ENCODE peak calls at places on chromosomes 2 and 18, in ten cellular contexts. H is activated naive CD4-positive, alpha-beta T cell treated with Interleukin-2 at 50 U/mL for 16 hours; L is amygdala; W is KBM-7; X is NCI-H1092; C is NCI-H345; U is HTR-8/SVneo; Z is memory B cell; E is stimulated activated naive CD8-positive, alpha-beta T cell treated with anti-CD3 and anti-CD28 coated beads, Interleukin-15, Interleukin-2, amounts not matched to agents 100 U/mL and 50 U/mL, for 24 hours; B is stimulated activated CD8-positive, alpha-beta memory T cell treated with anti-CD3 and anti-CD28 coated beads, Interleukin-4, amount 100 ng/mL, for 48 hours. S is an unnamed sample.

GRCh38 chr18:23864620-23865019 is 149.9 kb upstream of the TTC39C start:
- DNase-seq in U (no peak), B (peak), Z (no peak), X (no peak), W (peak), E (peak), H (peak), C (no peak), L (no peak), S (peak)

GRCh38 chr2:60958800-60959199 is 58.7 kb upstream of the PEX13 start:
- DNase-seq in L (no peak), C (no peak), E (no peak), W (no peak), H (no peak), U (no peak), B (no peak), X (no peak), Z (no peak), S (no peak)

GRCh38 chr2:67790622-67791021 is 272.2 kb downstream of the C1D start:
- DNase-seq in B (no peak), Z (no peak), C (no peak), W (no peak), U (peak), E (no peak), X (no peak), L (no peak), H (no peak), S (no peak)

GRCh38 chr2:26811791-26812454 is 26.1 kb downstream of the CENPA start:
- DNase-seq in E (no peak), U (no peak), W (no peak), H (no peak), L (no peak), X (no peak), Z (no peak), B (no peak), C (no peak), S (no peak)

GRCh38 chr2:170368370-170368769 is 190.4 kb downstream of the MYO3B start:
- DNase-seq in C (no peak), H (no peak), E (no peak), B (no peak), X (no peak), W (no peak), Z (no peak), U (no peak), L (no peak), S (no peak)

GRCh38 chr2:9033385-9034175 is 30.1 kb upstream of the MBOAT2 start:
- DNase-seq in L (no peak), E (no peak), B (no peak), W (peak), Z (no peak), C (no peak), U (no peak), H (no peak), X (peak), S (peak)

GRCh38 chr18:21361297-21361880 is 119.4 kb downstream of the GREB1L start:
- DNase-seq in L (no peak), U (peak), E (no peak), Z (no peak), B (no peak), W (no peak), C (no peak), X (no peak), H (no peak), S (no peak)

GRCh38 chr2:172647439-172647838 is 88.2 kb upstream of the RAPGEF4 start:
- DNase-seq in Z (no peak), H (no peak), X (no peak), U (no peak), E (no peak), L (no peak), C (no peak), B (no peak), W (no peak), S (no peak)

GRCh38 chr2:234795974-234796690 is 155.7 kb upstream of the SH3BP4 start:
- DNase-seq in Z (no peak), W (no peak), B (no peak), X (no peak), E (no peak), U (no peak), L (peak), C (no peak), H (no peak), S (no peak)

GRCh38 chr2:65504814-65505697 is 72.7 kb upstream of the SPRED2 start:
- DNase-seq in B (no peak), U (no peak), E (no peak), X (no peak), L (no peak), C (no peak), H (no peak), W (no peak), Z (no peak), S (no peak)

GRCh38 chr18:59917422-59917821 is 17.6 kb downstream of the PMAIP1 start:
- DNase-seq in L (no peak), B (no peak), X (no peak), C (no peak), Z (no peak), H (no peak), W (peak), U (no peak), E (no peak), S (no peak)

GRCh38 chr2:127079358-127079920 is 27.5 kb downstream of the BIN1 start:
- DNase-seq in L (no peak), Z (no peak), U (no peak), H (peak), W (no peak), B (peak), X (no peak), C (no peak), E (peak), S (no peak)

GRCh38 chr2:238955648-238956531 is 108.0 kb downstream of the TWIST2 start:
- DNase-seq in X (no peak), U (no peak), E (no peak), W (no peak), L (no peak), C (no peak), H (no peak), Z (no peak), B (no peak), S (no peak)

GRCh38 chr2:172046866-172047265 is 38.4 kb upstream of the DLX1 start:
- DNase-seq in Z (no peak), C (no peak), H (no peak), E (no peak), L (no peak), B (no peak), U (no peak), W (no peak), X (no peak), S (no peak)

GRCh38 chr2:131046580-131047274 is 46.5 kb downstream of the FAM168B start:
- DNase-seq in Z (no peak), X (no peak), E (no peak), C (no peak), U (no peak), H (no peak), B (no peak), W (no peak), L (no peak), S (no peak)

GRCh38 chr2:138522556-138522955 is 21.0 kb downstream of the SPOPL start:
- DNase-seq in L (no peak), B (no peak), W (no peak), X (no peak), C (no peak), U (no peak), H (no peak), E (no peak), Z (no peak), S (no peak)

GRCh38 chr2:226544581-226545210 is 254.9 kb downstream of the IRS1 start:
- DNase-seq in L (no peak), C (no peak), B (no peak), U (no peak), X (no peak), Z (no peak), W (no peak), H (no peak), E (no peak), S (no peak)

GRCh38 chr2:69381337-69381737 is 5.7 kb downstream of the GFPT1 start:
- DNase-seq in L (no peak), U (no peak), W (no peak), B (no peak), E (no peak), Z (no peak), C (no peak), H (peak), X (no peak), S (no peak)

GRCh38 chr2:216596234-216596985 is 36.8 kb upstream of the IGFBP2 start:
- DNase-seq in Z (no peak), U (no peak), B (no peak), H (no peak), X (peak), W (peak), C (peak), E (no peak), L (no peak), S (no peak)

GRCh38 chr18:77051581-77052296 is 80.8 kb downstream of the MBP start:
- DNase-seq in H (no peak), B (no peak), L (no peak), Z (no peak), C (no peak), U (no peak), W (no peak), E (no peak), X (no peak), S (no peak)

GRCh38 chr18:58766164-58766563 is 94.9 kb downstream of the MALT1 start:
- DNase-seq in L (no peak), W (no peak), U (no peak), Z (no peak), B (peak), X (no peak), H (no peak), C (no peak), E (no peak), S (no peak)

GRCh38 chr2:77512521-77512920 is 9.7 kb downstream of the LRRTM4 start:
- DNase-seq in E (no peak), B (no peak), W (no peak), U (no peak), H (no peak), L (no peak), Z (no peak), C (no peak), X (no peak), S (no peak)

GRCh38 chr2:241777686-241778627 is 1.3 kb downstream of the GAL3ST2 start:
- DNase-seq in L (no peak), U (no peak), B (peak), Z (no peak), C (no peak), X (no peak), W (no peak), H (no peak), E (no peak), S (no peak)

GRCh38 chr18:9321017-9321452 is 13.5 kb upstream of the TWSG1 start:
- DNase-seq in W (peak), X (no peak), Z (no peak), H (no peak), C (no peak), L (no peak), B (no peak), U (no peak), E (no peak), S (no peak)

GRCh38 chr2:54555318-54555837 is 99.3 kb downstream of the SPTBN1 start:
- DNase-seq in W (no peak), C (no peak), U (no peak), X (no peak), B (no peak), E (no peak), Z (no peak), L (no peak), H (no peak), S (no peak)

GRCh38 chr2:237669129-237669627 is 41.8 kb downstream of the LRRFIP1 start:
- DNase-seq in E (no peak), W (no peak), H (no peak), B (no peak), X (peak), Z (no peak), L (no peak), U (no peak), C (no peak), S (no peak)

GRCh38 chr18:8806798-8807501 is 101.6 kb downstream of the MTCL1 start:
- DNase-seq in W (no peak), B (no peak), H (no peak), X (no peak), Z (no peak), C (no peak), E (no peak), U (no peak), L (no peak), S (no peak)

GRCh38 chr18:37435996-37436395 is 129.6 kb downstream of the CELF4 start:
- DNase-seq in C (no peak), H (no peak), X (no peak), L (peak), B (no peak), Z (no peak), U (no peak), W (no peak), E (no peak), S (peak)

GRCh38 chr2:20143263-20143662 is 81.7 kb downstream of the SDC1 start:
- DNase-seq in Z (no peak), U (no peak), H (no peak), E (no peak), B (no peak), L (no peak), C (no peak), W (no peak), X (no peak), S (no peak)

GRCh38 chr2:12769492-12770105 is 52.9 kb downstream of the TRIB2 start:
- DNase-seq in W (peak), L (no peak), B (no peak), C (no peak), U (no peak), E (no peak), Z (no peak), X (no peak), H (no peak), S (peak)

GRCh38 chr2:1671916-1672315 is 72.4 kb downstream of the PXDN start:
- DNase-seq in U (no peak), W (no peak), E (no peak), C (no peak), H (no peak), Z (no peak), B (no peak), X (no peak), L (no peak), S (no peak)

GRCh38 chr2:25032094-25032493 is 9.8 kb upstream of the EFR3B start:
- DNase-seq in Z (no peak), U (no peak), B (no peak), C (no peak), L (no peak), W (peak), E (no peak), H (no peak), X (no peak), S (no peak)

GRCh38 chr2:133264951-133265949 is 303.0 kb downstream of the NCKAP5 start:
- DNase-seq in W (no peak), U (peak), E (no peak), X (no peak), Z (no peak), B (no peak), C (peak), H (no peak), L (peak), S (no peak)